ENCODE peak calls at places on chromosomes 7 and 10, in five cellular contexts. G, X, L, F and C are unnamed samples.

GRCh38 chr7:157932498-157933218 is 595.9 kb downstream of the DNAJB6 start:
- DNase-seq in G (no peak), F (no peak), L (no peak), X (no peak), C (no peak)

GRCh38 chr7:130268463-130269317 is 2.0 kb downstream of the CPA2 start:
- DNase-seq in G (no peak), L (no peak), F (no peak), X (no peak), C (no peak)

GRCh38 chr10:62454696-62455451 is 80.7 kb downstream of the ZNF365 start:
- DNase-seq in G (no peak), X (no peak), F (no peak), L (no peak), C (no peak)

GRCh38 chr7:129889133-129889854 is 63.5 kb downstream of the UBE2H start:
- DNase-seq in G (no peak), X (no peak), F (no peak), L (no peak), C (no peak)

GRCh38 chr7:42155836-42156540 is 81.0 kb downstream of the GLI3 start:
- DNase-seq in X (no peak), F (no peak), L (no peak), G (no peak), C (no peak)

GRCh38 chr7:157517782-157518513 is 181.1 kb downstream of the DNAJB6 start:
- DNase-seq in X (no peak), G (no peak), F (no peak), L (peak; percentile 62), C (no peak)

GRCh38 chr7:47622946-47623640 is 41.2 kb upstream of the TNS3 start:
- DNase-seq in G (no peak), F (no peak), X (no peak), L (peak; percentile 86), C (no peak)

GRCh38 chr7:474605-475424 is 44.8 kb downstream of the PDGFA start:
- DNase-seq in L (no peak), G (no peak), F (no peak), X (no peak), C (no peak)

GRCh38 chr7:113179313-113179712 is 61.0 kb upstream of the SMIM30 start:
- DNase-seq in X (no peak), G (no peak), L (no peak), F (no peak), C (no peak)

GRCh38 chr7:4791738-4792536 is 16.5 kb downstream of the AP5Z1 start:
- DNase-seq in G (no peak), F (peak; percentile 44), X (peak; percentile 80), L (peak; percentile 85), C (no peak)

GRCh38 chr7:149881328-149882263 is 7.8 kb downstream of the ATP6V0E2 start:
- DNase-seq in F (no peak), L (no peak), X (no peak), G (no peak), C (no peak)

GRCh38 chr10:67506757-67507091 is 189.3 kb downstream of the CTNNA3 start:
- DNase-seq in G (no peak), F (no peak), X (no peak), L (no peak), C (no peak)

GRCh38 chr7:41711283-41712064 is 8.6 kb upstream of the INHBA start:
- DNase-seq in G (no peak), X (no peak), F (peak; percentile 15), L (no peak), C (peak; percentile 33)

GRCh38 chr7:155336812-155337602 is 39.3 kb downstream of the INSIG1 start:
- DNase-seq in X (no peak), L (no peak), G (no peak), F (no peak), C (peak; percentile 81)